ENCODE peak calls at places on chromosomes 4 and X, in four cellular contexts. One of them, this sample, is unnamed.

GRCh38 chrX:38937400-38937799 is 136.1 kb downstream of the MID1IP1 start:
- DNase-seq in IMR-90: no peak
- DNase-seq in GM12878: no peak
- DNase-seq in K562: no peak
- DNase-seq in this sample: no peak

GRCh38 chr4:110486226-110486625 is 10.3 kb downstream of the ENPEP start:
- DNase-seq in IMR-90: no peak
- DNase-seq in GM12878: no peak
- DNase-seq in K562: no peak
- DNase-seq in this sample: no peak

GRCh38 chr4:51997647-51998046 is 22.5 kb downstream of the LRRC66 start:
- DNase-seq in IMR-90: no peak
- DNase-seq in GM12878: no peak
- DNase-seq in K562: no peak
- DNase-seq in this sample: no peak

GRCh38 chr4:140931904-140932303 is 175.7 kb upstream of the TBC1D9 start:
- DNase-seq in IMR-90: no peak
- DNase-seq in GM12878: no peak
- DNase-seq in K562: no peak
- DNase-seq in this sample: no peak

GRCh38 chrX:109966246-109966645 is 36.7 kb upstream of the TMEM164 start:
- DNase-seq in IMR-90: no peak
- DNase-seq in GM12878: no peak
- DNase-seq in K562: no peak
- DNase-seq in this sample: peak

GRCh38 chr4:126004936-126005335 is 690.2 kb downstream of the FAT4 start:
- DNase-seq in IMR-90: peak
- DNase-seq in GM12878: no peak
- DNase-seq in K562: no peak
- DNase-seq in this sample: no peak

GRCh38 chr4:183390374-183390773 is 54.1 kb upstream of the CDKN2AIP start:
- DNase-seq in IMR-90: no peak
- DNase-seq in GM12878: no peak
- DNase-seq in K562: no peak
- DNase-seq in this sample: no peak

GRCh38 chr4:80875642-80876041 is 154.9 kb upstream of the BMP3 start:
- DNase-seq in IMR-90: no peak
- DNase-seq in GM12878: peak
- DNase-seq in K562: no peak
- DNase-seq in this sample: no peak

GRCh38 chr4:117376700-117377099 is 291.3 kb upstream of the TRAM1L1 start:
- DNase-seq in IMR-90: no peak
- DNase-seq in GM12878: no peak
- DNase-seq in K562: no peak
- DNase-seq in this sample: no peak

GRCh38 chr4:143335979-143336827 is 473 bp upstream of the GAB1 start:
- DNase-seq in IMR-90: peak
- DNase-seq in GM12878: no peak
- DNase-seq in K562: peak
- DNase-seq in this sample: peak

GRCh38 chrX:127037179-127037578 is 217.7 kb downstream of the PRR32 start:
- DNase-seq in IMR-90: no peak
- DNase-seq in GM12878: no peak
- DNase-seq in K562: no peak
- DNase-seq in this sample: no peak

GRCh38 chr4:3725936-3726895 is 40.0 kb upstream of the ADRA2C start:
- DNase-seq in IMR-90: no peak
- DNase-seq in GM12878: no peak
- DNase-seq in K562: no peak
- DNase-seq in this sample: peak

GRCh38 chrX:29662101-29662500 is 553.3 kb upstream of the MAGEB2 start:
- DNase-seq in IMR-90: peak
- DNase-seq in GM12878: no peak
- DNase-seq in K562: no peak
- DNase-seq in this sample: peak

GRCh38 chrX:105297041-105297440 is 76.5 kb upstream of the TEX13A start:
- DNase-seq in IMR-90: no peak
- DNase-seq in GM12878: no peak
- DNase-seq in K562: no peak
- DNase-seq in this sample: no peak

GRCh38 chr4:27398911-27399310 is 538.3 kb downstream of the STIM2 start:
- DNase-seq in IMR-90: no peak
- DNase-seq in GM12878: no peak
- DNase-seq in K562: no peak
- DNase-seq in this sample: no peak

GRCh38 chr4:153781717-153782416 is 7.0 kb downstream of the SFRP2 start:
- DNase-seq in IMR-90: peak
- DNase-seq in GM12878: no peak
- DNase-seq in K562: no peak
- DNase-seq in this sample: no peak

GRCh38 chrX:104668550-104668949 is 102.6 kb downstream of the IL1RAPL2 start:
- DNase-seq in IMR-90: peak
- DNase-seq in GM12878: no peak
- DNase-seq in K562: no peak
- DNase-seq in this sample: peak

GRCh38 chrX:3230496-3230895 is 116.0 kb downstream of the MXRA5 start:
- DNase-seq in IMR-90: peak
- DNase-seq in GM12878: no peak
- DNase-seq in K562: no peak
- DNase-seq in this sample: no peak

GRCh38 chr4:83947811-83948210 is 411.9 kb downstream of the GPAT3 start:
- DNase-seq in IMR-90: peak
- DNase-seq in GM12878: no peak
- DNase-seq in K562: no peak
- DNase-seq in this sample: no peak

GRCh38 chr4:19739101-19739651 is 512.5 kb upstream of the SLIT2 start:
- DNase-seq in IMR-90: peak
- DNase-seq in GM12878: no peak
- DNase-seq in K562: no peak
- DNase-seq in this sample: peak

GRCh38 chr4:107050525-107051135 is 14.5 kb upstream of the DKK2 start:
- DNase-seq in IMR-90: peak
- DNase-seq in GM12878: no peak
- DNase-seq in K562: no peak
- DNase-seq in this sample: no peak
- TF ChIP-seq RAD21 in IMR-90: peak
- TF ChIP-seq RAD21 in GM12878: peak
- TF ChIP-seq RAD21 in K562: peak
- TF ChIP-seq RAD21 in this sample: peak

DNA sequence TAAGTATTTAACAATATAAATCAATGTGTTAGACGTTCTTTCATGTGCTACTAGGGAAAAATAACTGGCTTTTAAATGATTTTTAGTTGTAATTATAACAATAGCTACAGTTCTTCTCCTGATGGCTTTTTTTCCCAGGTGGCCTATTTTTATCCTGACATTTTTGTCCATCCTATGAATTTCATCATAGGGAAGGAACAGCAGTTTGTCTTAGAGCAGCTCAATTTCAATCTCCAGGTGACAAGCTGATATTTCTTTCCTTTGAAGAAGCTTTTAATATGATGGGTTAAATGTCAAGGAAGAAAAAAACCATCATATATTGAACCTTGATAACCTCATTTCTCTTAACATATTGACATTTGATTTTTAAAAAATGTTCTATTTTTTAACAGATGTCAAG is 163.0 kb upstream of the AGA start:
- DNase-seq in IMR-90: no peak
- DNase-seq in GM12878: no peak
- DNase-seq in K562: no peak
- DNase-seq in this sample: no peak
- TF ChIP-seq ELK1 in IMR-90: no peak
- TF ChIP-seq ELK1 in GM12878: no peak
- TF ChIP-seq ELK1 in K562: no peak
- TF ChIP-seq ELK1 in this sample: no peak

DNA sequence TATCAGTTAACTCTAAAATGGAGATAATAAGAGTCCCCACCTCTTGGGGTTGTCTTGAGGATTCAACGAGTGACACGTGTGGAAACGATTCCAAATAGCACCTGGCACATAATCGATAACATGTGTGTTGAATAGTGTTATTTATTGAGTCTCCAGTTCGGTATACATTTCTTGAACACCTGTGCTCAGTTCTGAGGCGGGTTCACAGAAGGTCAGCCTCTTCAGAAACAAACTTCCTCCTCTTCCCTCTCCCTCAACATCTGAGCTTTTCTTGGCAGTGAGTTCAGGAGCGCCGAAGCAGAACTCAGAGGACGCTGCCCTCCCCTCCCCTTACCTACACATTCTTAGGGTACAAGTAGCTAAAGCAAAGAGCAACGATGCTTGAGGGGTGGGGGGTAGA is 934 bp downstream of the PDHA1 start:
- DNase-seq in IMR-90: no peak
- DNase-seq in GM12878: no peak
- DNase-seq in K562: no peak
- DNase-seq in this sample: no peak
- TF ChIP-seq RAD21 in IMR-90: no peak
- TF ChIP-seq RAD21 in GM12878: no peak
- TF ChIP-seq RAD21 in K562: no peak
- TF ChIP-seq RAD21 in this sample: no peak

GRCh38 chr4:2260336-2261109 is 1.4 kb downstream of the MXD4 start:
- DNase-seq in IMR-90: no peak
- DNase-seq in GM12878: no peak
- DNase-seq in K562: no peak
- DNase-seq in this sample: no peak
- TF ChIP-seq ELK1 in IMR-90: no peak
- TF ChIP-seq ELK1 in GM12878: no peak
- TF ChIP-seq ELK1 in K562: no peak
- TF ChIP-seq ELK1 in this sample: no peak

GRCh38 chr4:177964061-177964460 is 521.8 kb upstream of the AGA start:
- DNase-seq in IMR-90: peak
- DNase-seq in GM12878: no peak
- DNase-seq in K562: no peak
- DNase-seq in this sample: no peak

GRCh38 chr4:177961709-177962380 is 519.6 kb upstream of the AGA start:
- DNase-seq in IMR-90: no peak
- DNase-seq in GM12878: no peak
- DNase-seq in K562: no peak
- DNase-seq in this sample: no peak

GRCh38 chr4:177964693-177965168 is 522.5 kb upstream of the AGA start:
- DNase-seq in IMR-90: peak
- DNase-seq in GM12878: no peak
- DNase-seq in K562: no peak
- DNase-seq in this sample: no peak
- TF ChIP-seq RAD21 in IMR-90: no peak
- TF ChIP-seq RAD21 in GM12878: no peak
- TF ChIP-seq RAD21 in K562: no peak
- TF ChIP-seq RAD21 in this sample: no peak

GRCh38 chr4:167918077-167918476 is 174.3 kb upstream of the ANXA10 start:
- DNase-seq in IMR-90: no peak
- DNase-seq in GM12878: no peak
- DNase-seq in K562: no peak
- DNase-seq in this sample: no peak
- TF ChIP-seq ELK1 in IMR-90: no peak
- TF ChIP-seq ELK1 in GM12878: no peak
- TF ChIP-seq ELK1 in K562: no peak
- TF ChIP-seq ELK1 in this sample: no peak

DNA sequence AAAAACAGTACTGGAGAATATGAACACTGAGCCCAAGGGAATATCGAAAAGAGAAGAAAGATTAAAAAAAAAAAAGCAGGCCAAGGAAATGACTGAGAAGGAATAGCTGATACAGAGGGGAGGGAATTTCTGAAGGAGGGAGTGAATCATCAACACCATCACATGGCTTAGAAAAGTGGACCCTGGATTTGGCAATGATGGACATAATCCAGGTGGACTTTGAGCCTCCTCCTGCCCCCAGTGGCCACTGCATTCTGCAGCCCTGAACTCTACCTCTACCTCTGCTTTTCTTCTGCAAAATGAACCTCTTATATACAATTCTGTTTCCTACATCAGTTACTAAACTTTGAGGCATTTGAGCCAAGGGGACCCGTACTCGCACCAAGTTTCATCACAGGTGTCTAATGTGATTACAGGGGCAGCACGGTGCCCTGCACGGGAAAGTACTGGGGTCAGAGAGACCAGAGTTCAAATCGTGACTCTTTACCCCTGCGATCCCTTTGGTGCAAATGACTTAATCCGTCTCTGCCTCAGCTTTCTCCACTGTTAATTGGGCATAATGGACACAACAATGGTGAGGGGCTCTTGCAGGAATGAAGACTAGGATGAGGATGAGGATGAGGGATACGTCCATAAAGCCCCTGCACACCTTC is 1.1 kb downstream of the OCIAD2 start:
- DNase-seq in IMR-90: peak
- DNase-seq in GM12878: no peak
- DNase-seq in K562: peak
- DNase-seq in this sample: peak
- TF ChIP-seq RAD21 in IMR-90: no peak
- TF ChIP-seq RAD21 in GM12878: no peak
- TF ChIP-seq RAD21 in K562: no peak
- TF ChIP-seq RAD21 in this sample: no peak

GRCh38 chr4:89556596-89557305 is 249.2 kb upstream of the GPRIN3 start:
- DNase-seq in IMR-90: peak
- DNase-seq in GM12878: no peak
- DNase-seq in K562: no peak
- DNase-seq in this sample: no peak
- TF ChIP-seq ELK1 in IMR-90: no peak
- TF ChIP-seq ELK1 in GM12878: no peak
- TF ChIP-seq ELK1 in K562: no peak
- TF ChIP-seq ELK1 in this sample: no peak

DNA sequence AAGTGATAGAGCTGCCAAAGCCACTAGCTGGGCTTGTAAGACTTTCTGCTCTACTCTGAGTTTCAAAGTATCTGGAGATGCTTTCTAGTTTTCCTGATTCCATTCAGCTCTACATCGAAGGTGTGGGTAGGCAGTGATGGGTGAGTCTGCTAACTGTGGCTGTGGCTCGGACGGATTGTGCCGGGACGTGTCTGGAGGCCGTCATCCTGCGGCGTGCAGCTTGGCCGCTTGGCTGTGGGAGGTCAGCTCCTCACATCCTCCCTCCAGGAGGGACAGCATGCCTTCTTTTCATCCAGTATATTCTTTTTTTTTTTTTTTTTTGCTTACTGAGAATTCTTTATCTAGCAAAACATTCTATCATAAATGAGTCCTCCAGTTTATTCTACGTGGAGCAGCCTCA is 77.9 kb upstream of the AADAT start:
- DNase-seq in IMR-90: no peak
- DNase-seq in GM12878: no peak
- DNase-seq in K562: no peak
- DNase-seq in this sample: no peak
- TF ChIP-seq RAD21 in IMR-90: no peak
- TF ChIP-seq RAD21 in GM12878: no peak
- TF ChIP-seq RAD21 in K562: no peak
- TF ChIP-seq RAD21 in this sample: no peak